ENCODE peak calls at places on chromosomes 3 and 15, in eight cellular contexts. K is neural progenitor cell; G is A673; W is CD8-positive, alpha-beta T cell; L is stomach; A is upper lobe of left lung; I is CD4-positive, alpha-beta T cell; U is brain microvascular endothelial cell. C is an unnamed sample.

GRCh38 chr3:11668243-11669232 is 24.8 kb upstream of the VGLL4 start:
- DNase-seq in K (no peak), G (no peak), W (no peak), L (no peak), A (no peak), I (no peak), U (no peak), C (no peak)

GRCh38 chr3:50604110-50604621 is 7.4 kb downstream of the CISH start:
- DNase-seq in K (no peak), G (no peak), W (no peak), L (no peak), A (no peak), I (no peak), U (no peak), C (no peak)

GRCh38 chr3:195701042-195701910 is 19.5 kb upstream of the MUC20 start:
- DNase-seq in K (no peak), G (no peak), W (no peak), L (no peak), A (no peak), I (no peak), U (no peak), C (no peak)

GRCh38 chr15:68440136-68440535 is 8.2 kb upstream of the ITGA11 start:
- DNase-seq in K (no peak), G (no peak), W (no peak), L (no peak), A (no peak), I (no peak), U (no peak), C (no peak)

GRCh38 chr3:122535964-122536363 is 21.2 kb upstream of the KPNA1 start:
- DNase-seq in K (no peak), G (no peak), W (no peak), L (no peak), A (no peak), I (no peak), U (no peak), C (no peak)

GRCh38 chr3:195859061-195859845 is 47.5 kb upstream of the MUC4 start:
- DNase-seq in K (peak; percentile 80), G (peak; percentile 75), W (peak; percentile 79), L (peak; percentile 78), A (no peak), I (peak; percentile 72), U (peak; percentile 59), C (peak; percentile 75)

GRCh38 chr3:111238896-111239295 is 167.3 kb downstream of the NECTIN3 start:
- DNase-seq in K (no peak), G (no peak), W (no peak), L (no peak), A (no peak), I (no peak), U (no peak), C (no peak)

GRCh38 chr3:100893590-100893989 is 99.6 kb downstream of the ABI3BP start:
- DNase-seq in K (peak; percentile 62), G (peak; percentile 66), W (no peak), L (no peak), A (no peak), I (no peak), U (peak; percentile 66), C (peak; percentile 66)

GRCh38 chr3:171574556-171575240 is 114.5 kb upstream of the TNIK start:
- DNase-seq in K (no peak), G (no peak), W (no peak), L (no peak), A (no peak), I (no peak), U (no peak), C (no peak)

GRCh38 chr3:165181556-165181955 is 14.6 kb downstream of the SLITRK3 start:
- DNase-seq in K (no peak), G (no peak), W (no peak), L (no peak), A (no peak), I (no peak), U (no peak), C (no peak)

GRCh38 chr3:105785790-105786189 is 83.0 kb downstream of the CBLB start:
- DNase-seq in K (no peak), G (no peak), W (no peak), L (no peak), A (no peak), I (no peak), U (no peak), C (no peak)

GRCh38 chr3:33636125-33636855 is 81.8 kb downstream of the CLASP2 start:
- DNase-seq in K (peak; percentile 72), G (peak; percentile 78), W (no peak), L (no peak), A (no peak), I (no peak), U (peak; percentile 64), C (no peak)

GRCh38 chr3:156448300-156448699 is 106.6 kb downstream of the SSR3 start:
- DNase-seq in K (peak; percentile 57), G (peak; percentile 70), W (peak; percentile 47), L (no peak), A (no peak), I (peak; percentile 14), U (peak; percentile 54), C (no peak)

GRCh38 chr3:185820973-185821758 is 3.7 kb downstream of the IGF2BP2 start:
- DNase-seq in K (peak; percentile 34), G (peak; percentile 81), W (no peak), L (no peak), A (no peak), I (no peak), U (peak; percentile 72), C (no peak)

GRCh38 chr3:49788056-49788455 is 1.7 kb upstream of the IP6K1 start:
- DNase-seq in K (no peak), G (no peak), W (no peak), L (no peak), A (no peak), I (no peak), U (no peak), C (no peak)

GRCh38 chr3:49914906-49915305 is 11.2 kb upstream of the MST1R start:
- DNase-seq in K (no peak), G (no peak), W (no peak), L (no peak), A (no peak), I (no peak), U (no peak), C (no peak)

GRCh38 chr3:66537735-66538134 is 36.9 kb upstream of the LRIG1 start:
- DNase-seq in K (peak; percentile 19), G (no peak), W (no peak), L (no peak), A (no peak), I (no peak), U (no peak), C (no peak)

GRCh38 chr15:68581725-68582124 is 2.9 kb downstream of the CORO2B start:
- DNase-seq in K (no peak), G (no peak), W (no peak), L (no peak), A (no peak), I (no peak), U (no peak), C (peak; percentile 51)

GRCh38 chr3:51687472-51688205 is 16.6 kb downstream of the TEX264 start:
- DNase-seq in K (no peak), G (no peak), W (no peak), L (no peak), A (no peak), I (no peak), U (no peak), C (no peak)

GRCh38 chr3:14248849-14249523 is 70.4 kb downstream of the LSM3 start:
- DNase-seq in K (no peak), G (no peak), W (no peak), L (no peak), A (no peak), I (no peak), U (no peak), C (no peak)

GRCh38 chr3:28191363-28191762 is 50.1 kb upstream of the CMC1 start:
- DNase-seq in K (no peak), G (no peak), W (no peak), L (no peak), A (no peak), I (no peak), U (no peak), C (no peak)
- TF ChIP-seq CTCF in K (no peak), G (no peak), W (no peak), L (no peak), A (no peak), I (no peak), U (no peak), C (no peak)

GRCh38 chr3:114606336-114606735 is 312.5 kb downstream of the TIGIT start:
- DNase-seq in K (no peak), G (no peak), W (no peak), L (no peak), A (no peak), I (no peak), U (no peak), C (no peak)

GRCh38 chr3:114615535-114616064 is 321.8 kb downstream of the TIGIT start:
- DNase-seq in K (no peak), G (no peak), W (no peak), L (no peak), A (no peak), I (no peak), U (no peak), C (no peak)

GRCh38 chr3:114608293-114608692 is 314.5 kb downstream of the TIGIT start:
- DNase-seq in K (no peak), G (no peak), W (no peak), L (no peak), A (no peak), I (no peak), U (peak; percentile 60), C (no peak)

DNA sequence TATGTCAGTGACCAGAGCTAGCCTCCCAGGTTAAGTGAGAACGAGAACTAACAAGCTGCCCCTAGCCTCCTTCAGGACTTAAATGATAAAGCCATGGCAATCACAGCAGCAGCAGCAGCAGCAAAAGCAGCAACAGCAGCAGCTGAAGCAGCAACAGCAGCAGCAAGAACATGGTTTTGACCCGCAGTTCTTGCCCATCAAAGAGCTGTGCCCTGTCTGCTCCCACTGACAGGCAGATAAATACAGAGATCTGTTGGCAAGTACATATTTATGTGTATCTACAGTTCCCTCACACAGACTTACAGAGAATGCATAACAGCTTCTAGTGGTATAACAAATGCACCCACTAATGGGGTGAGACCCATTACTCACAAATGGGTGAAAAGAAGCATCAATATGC is 316.1 kb downstream of the TIGIT start:
- DNase-seq in K (no peak), G (no peak), W (no peak), L (no peak), A (no peak), I (no peak), U (no peak), C (no peak)
- H3K27ac ChIP-seq in K (no peak overlapping the region), G (no peak overlapping the region), W (no peak overlapping the region), L (no peak overlapping the region), A (no peak overlapping the region), I (no peak overlapping the region), U (no peak overlapping the region), C (no peak overlapping the region)

DNA sequence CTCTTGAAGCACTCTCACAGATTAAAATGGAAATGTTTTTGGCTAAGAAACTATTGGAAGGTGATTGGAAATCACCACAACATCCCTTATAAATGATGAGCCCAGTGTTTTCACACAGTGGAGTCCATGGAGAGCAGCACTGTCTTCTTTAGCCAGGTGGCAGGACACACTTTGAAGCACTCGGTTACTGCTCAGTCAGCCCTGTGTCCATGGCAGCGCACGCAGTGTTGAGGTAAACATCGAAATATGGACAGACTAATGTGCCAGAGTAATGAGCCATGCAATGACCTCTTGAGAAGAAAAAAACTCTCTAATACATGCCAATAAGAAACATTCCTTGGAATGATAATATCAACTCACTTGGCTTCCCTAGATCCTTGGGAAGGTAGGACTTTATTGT is 66.6 kb downstream of the TGFBR2 start:
- DNase-seq in K (no peak), G (no peak), W (no peak), L (no peak), A (no peak), I (no peak), U (no peak), C (no peak)
- TF ChIP-seq CTCF in K (no peak), G (no peak), W (no peak), L (no peak), A (no peak), I (no peak), U (no peak), C (no peak)

GRCh38 chr3:64133272-64133671 is 92.0 kb downstream of the PRICKLE2 start:
- DNase-seq in K (peak; percentile 31), G (no peak), W (no peak), L (no peak), A (no peak), I (no peak), U (no peak), C (no peak)
- H3K27ac ChIP-seq in K (no peak overlapping the region), G (no peak overlapping the region), W (no peak overlapping the region), L (no peak overlapping the region), A (no peak overlapping the region), I (no peak overlapping the region), U (no peak overlapping the region), C (no peak overlapping the region)